ENCODE peak calls at places on chromosomes 12 and 14, in eight cellular contexts. I is GM12864; R is GM13977; U is activated T-helper 1 cell treated with Interleukin-2 at 50 U/mL for 16 hours; H is T follicular helper cell; V is activated CD4-positive, alpha-beta T cell treated with anti-CD3 and anti-CD28 coated beads, Interleukin-2, amount 10 ng/mL, durations not matched to agents 7 days and 5 days; P is stimulated activated CD4-positive, alpha-beta T cell treated with anti-CD3 and anti-CD28 coated beads, Interleukin-15, amount 100 ng/mL, for 1 hour; B is BE2C. K is an unnamed sample.

GRCh38 chr12:100193085-100193484 is 7.5 kb upstream of the ACTR6 start:
- DNase-seq in I (no peak), R (no peak), U (no peak), H (no peak), V (no peak), P (no peak), B (no peak), K (no peak)

GRCh38 chr12:55743131-55743921 is 404 bp downstream of the GDF11 start:
- DNase-seq in I (no peak), R (peak; percentile 87), U (peak; percentile 48), H (peak; percentile 55), V (peak; percentile 68), P (peak; percentile 45), B (peak; percentile 85), K (peak; percentile 56)

GRCh38 chr12:3152013-3152412 is 74.8 kb downstream of the TSPAN9 start:
- DNase-seq in I (no peak), R (no peak), U (no peak), H (no peak), V (no peak), P (no peak), B (no peak), K (no peak)

GRCh38 chr12:47753021-47754001 is 5.4 kb downstream of the RAPGEF3 start:
- DNase-seq in I (no peak), R (no peak), U (no peak), H (no peak), V (no peak), P (no peak), B (peak; percentile 85), K (peak; percentile 71)

GRCh38 chr14:90850487-90850886 is 34.3 kb upstream of the TTC7B start:
- DNase-seq in I (no peak), R (no peak), U (no peak), H (no peak), V (no peak), P (no peak), B (no peak), K (no peak)

GRCh38 chr14:99589031-99589441 is 15.0 kb downstream of the CCDC85C start:
- DNase-seq in I (no peak), R (no peak), U (no peak), H (no peak), V (no peak), P (no peak), B (no peak), K (no peak)

GRCh38 chr12:19158909-19159308 is 29.4 kb downstream of the PLEKHA5 start:
- DNase-seq in I (no peak), R (no peak), U (no peak), H (no peak), V (no peak), P (no peak), B (no peak), K (no peak)

GRCh38 chr14:93332032-93332852 is 594 bp downstream of the BTBD7 start:
- DNase-seq in I (no peak), R (peak; percentile 81), U (no peak), H (peak; percentile 4), V (peak; percentile 31), P (peak; percentile 17), B (peak; percentile 75), K (peak; percentile 74)

GRCh38 chr12:130198663-130199060 is 36.4 kb downstream of the FZD10 start:
- DNase-seq in I (no peak), R (no peak), U (no peak), H (no peak), V (no peak), P (no peak), B (no peak), K (no peak)

GRCh38 chr14:38040411-38040810 is 167.3 kb upstream of the SSTR1 start:
- DNase-seq in I (no peak), R (no peak), U (no peak), H (no peak), V (no peak), P (no peak), B (no peak), K (no peak)

GRCh38 chr12:79933580-79934264 is 1.2 kb downstream of the PPP1R12A start:
- DNase-seq in I (no peak), R (no peak), U (no peak), H (no peak), V (peak; percentile 34), P (no peak), B (no peak), K (no peak)

GRCh38 chr14:75422169-75422568 is 5.7 kb upstream of the JDP2 start:
- DNase-seq in I (no peak), R (no peak), U (no peak), H (no peak), V (no peak), P (no peak), B (no peak), K (no peak)

GRCh38 chr12:118714051-118714460 is 267.3 kb upstream of the SRRM4 start:
- DNase-seq in I (peak; percentile 33), R (peak; percentile 68), U (no peak), H (no peak), V (peak; percentile 42), P (no peak), B (peak; percentile 67), K (peak; percentile 7)

GRCh38 chr14:32399920-32400319 is 70.8 kb downstream of the AKAP6 start:
- DNase-seq in I (no peak), R (no peak), U (no peak), H (no peak), V (no peak), P (no peak), B (no peak), K (no peak)

GRCh38 chr14:95536036-95536577 is 1.3 kb downstream of the GLRX5 start:
- DNase-seq in I (no peak), R (no peak), U (no peak), H (no peak), V (no peak), P (no peak), B (no peak), K (no peak)

GRCh38 chr14:90274019-90274418 is 17.7 kb downstream of the PSMC1 start:
- DNase-seq in I (no peak), R (no peak), U (no peak), H (no peak), V (peak; percentile 4), P (no peak), B (peak; percentile 22), K (no peak)

GRCh38 chr12:25524381-25524780 is 28.7 kb downstream of the LMNTD1 start:
- DNase-seq in I (no peak), R (no peak), U (no peak), H (no peak), V (no peak), P (no peak), B (no peak), K (no peak)

GRCh38 chr12:108201808-108202207 is 72.7 kb downstream of the WSCD2 start:
- DNase-seq in I (no peak), R (no peak), U (no peak), H (no peak), V (no peak), P (no peak), B (no peak), K (no peak)

GRCh38 chr12:98896938-98897337 is 251.8 kb downstream of the APAF1 start:
- DNase-seq in I (no peak), R (no peak), U (no peak), H (no peak), V (no peak), P (no peak), B (no peak), K (no peak)

GRCh38 chr12:15852383-15852782 is 29.8 kb upstream of the STRAP start:
- DNase-seq in I (no peak), R (no peak), U (no peak), H (no peak), V (no peak), P (no peak), B (no peak), K (no peak)

GRCh38 chr12:138898-139534 is 72.4 kb downstream of the IQSEC3 start:
- DNase-seq in I (no peak), R (no peak), U (no peak), H (no peak), V (no peak), P (no peak), B (no peak), K (no peak)

GRCh38 chr12:117109943-117110342 is 10.7 kb upstream of the TESC start:
- DNase-seq in I (no peak), R (no peak), U (no peak), H (no peak), V (no peak), P (no peak), B (no peak), K (no peak)

GRCh38 chr14:71344506-71344905 is 437.2 kb downstream of the PCNX1 start:
- DNase-seq in I (no peak), R (no peak), U (no peak), H (no peak), V (no peak), P (no peak), B (no peak), K (no peak)

GRCh38 chr12:44626883-44627282 is 249.2 kb downstream of the NELL2 start:
- DNase-seq in I (no peak), R (no peak), U (no peak), H (no peak), V (no peak), P (no peak), B (no peak), K (no peak)

GRCh38 chr12:121577443-121578180 is 3.2 kb downstream of the KDM2B start:
- DNase-seq in I (no peak), R (peak; percentile 17), U (no peak), H (no peak), V (no peak), P (no peak), B (no peak), K (no peak)

GRCh38 chr12:63298386-63298930 is 147.5 kb upstream of the AVPR1A start:
- DNase-seq in I (no peak), R (no peak), U (no peak), H (no peak), V (no peak), P (no peak), B (no peak), K (no peak)

GRCh38 chr14:71103662-71104484 is 196.6 kb downstream of the PCNX1 start:
- DNase-seq in I (peak; percentile 21), R (peak; percentile 58), U (no peak), H (no peak), V (peak; percentile 53), P (no peak), B (peak; percentile 39), K (no peak)

GRCh38 chr12:130617219-130617618 is 98.9 kb downstream of the RIMBP2 start:
- DNase-seq in I (no peak), R (no peak), U (no peak), H (no peak), V (no peak), P (no peak), B (peak; percentile 88), K (no peak)

GRCh38 chr12:82425241-82425640 is 66.9 kb downstream of the METTL25 start:
- DNase-seq in I (no peak), R (no peak), U (no peak), H (no peak), V (no peak), P (no peak), B (no peak), K (no peak)

GRCh38 chr12:71567562-71567961 is 96.1 kb downstream of the ZFC3H1 start:
- DNase-seq in I (no peak), R (no peak), U (no peak), H (no peak), V (no peak), P (no peak), B (no peak), K (no peak)

GRCh38 chr14:75533791-75534190 is 11.5 kb downstream of the BATF start:
- DNase-seq in I (no peak), R (no peak), U (no peak), H (no peak), V (no peak), P (no peak), B (no peak), K (no peak)

GRCh38 chr14:85308531-85309300 is 221.2 kb upstream of the FLRT2 start:
- DNase-seq in I (no peak), R (no peak), U (no peak), H (no peak), V (no peak), P (no peak), B (no peak), K (no peak)

K was measured in left colon.